ENCODE peak calls at places on chromosomes 13 and 19, in five cellular contexts. C, D, X, T and I are unnamed samples.

GRCh38 chr19:679418-680286 is 3.5 kb downstream of the FSTL3 start:
- DNase-seq in D (peak), C (no peak), T (no peak), X (peak), I (no peak)

GRCh38 chr13:50798923-50799322 is 44.6 kb downstream of the DLEU7 start:
- DNase-seq in C (no peak), X (no peak), T (no peak), D (no peak), I (no peak)

GRCh38 chr19:38587562-38587961 is 30.2 kb downstream of the MAP4K1 start:
- DNase-seq in T (no peak), X (no peak), C (no peak), D (peak), I (no peak)

GRCh38 chr19:10412257-10412977 is 7.9 kb upstream of the PDE4A start:
- DNase-seq in D (no peak), C (peak), T (no peak), X (no peak), I (no peak)

GRCh38 chr19:16373539-16373938 is 48.9 kb downstream of the KLF2 start:
- DNase-seq in C (no peak), D (no peak), X (no peak), T (peak), I (no peak)

GRCh38 chr13:77429320-77430142 is 102.6 kb upstream of the MYCBP2 start:
- DNase-seq in C (peak), D (no peak), X (no peak), T (no peak), I (no peak)

GRCh38 chr13:32581177-32581786 is 5.0 kb upstream of the PDS5B start:
- DNase-seq in D (no peak), T (peak), C (no peak), X (no peak), I (no peak)

GRCh38 chr13:21675095-21676007 is 4.5 kb downstream of the FGF9 start:
- DNase-seq in C (no peak), X (no peak), T (no peak), D (peak), I (peak)

GRCh38 chr19:18197306-18197705 is 4.3 kb downstream of the MPV17L2 start:
- DNase-seq in T (no peak), D (no peak), C (no peak), X (no peak), I (no peak)

GRCh38 chr13:96449920-96450319 is 360.0 kb downstream of the HS6ST3 start:
- DNase-seq in C (no peak), D (no peak), X (no peak), T (no peak), I (no peak)

GRCh38 chr13:113771709-113772331 is 12.8 kb downstream of the TMEM255B start:
- DNase-seq in C (no peak), T (no peak), X (no peak), D (no peak), I (no peak)

GRCh38 chr13:113775451-113776145 is 16.6 kb downstream of the TMEM255B start:
- DNase-seq in T (no peak), D (no peak), C (no peak), X (no peak), I (no peak)

GRCh38 chr13:113777311-113778260 is 18.6 kb downstream of the TMEM255B start:
- DNase-seq in T (no peak), C (no peak), X (peak), D (no peak), I (peak)

GRCh38 chr13:113776231-113777125 is 17.5 kb downstream of the TMEM255B start:
- DNase-seq in T (no peak), D (no peak), X (no peak), C (no peak), I (no peak)

GRCh38 chr13:113774177-113775107 is 15.4 kb downstream of the TMEM255B start:
- DNase-seq in D (peak), C (no peak), X (no peak), T (no peak), I (no peak)
- TF ChIP-seq FOXM1 in D (no peak), C (no peak), X (no peak), T (no peak), I (no peak)

DNA sequence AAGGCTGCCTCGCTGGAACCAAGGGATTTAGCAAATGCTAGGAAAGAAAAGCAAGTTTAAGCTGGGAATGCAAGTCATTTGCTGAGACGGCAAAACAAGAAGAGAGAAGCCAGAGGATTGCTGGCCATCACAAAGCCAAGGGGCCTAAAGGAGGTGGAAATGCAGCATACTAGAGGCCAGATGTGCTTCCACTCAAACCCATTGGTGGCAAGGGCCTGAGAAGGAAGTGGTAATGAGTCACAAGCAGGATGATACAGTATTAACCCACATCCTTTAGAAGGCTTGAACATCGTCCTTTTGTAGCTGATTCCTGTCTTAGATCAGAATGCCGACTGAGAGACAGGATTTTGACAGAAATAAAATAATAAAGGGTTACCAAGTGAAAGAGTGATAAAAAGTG is 68.2 kb downstream of the ITGBL1 start:
- DNase-seq in X (no peak), T (no peak), D (no peak), C (no peak), I (no peak)
- TF ChIP-seq FOXM1 in X (no peak), T (no peak), D (no peak), C (no peak), I (no peak)

DNA sequence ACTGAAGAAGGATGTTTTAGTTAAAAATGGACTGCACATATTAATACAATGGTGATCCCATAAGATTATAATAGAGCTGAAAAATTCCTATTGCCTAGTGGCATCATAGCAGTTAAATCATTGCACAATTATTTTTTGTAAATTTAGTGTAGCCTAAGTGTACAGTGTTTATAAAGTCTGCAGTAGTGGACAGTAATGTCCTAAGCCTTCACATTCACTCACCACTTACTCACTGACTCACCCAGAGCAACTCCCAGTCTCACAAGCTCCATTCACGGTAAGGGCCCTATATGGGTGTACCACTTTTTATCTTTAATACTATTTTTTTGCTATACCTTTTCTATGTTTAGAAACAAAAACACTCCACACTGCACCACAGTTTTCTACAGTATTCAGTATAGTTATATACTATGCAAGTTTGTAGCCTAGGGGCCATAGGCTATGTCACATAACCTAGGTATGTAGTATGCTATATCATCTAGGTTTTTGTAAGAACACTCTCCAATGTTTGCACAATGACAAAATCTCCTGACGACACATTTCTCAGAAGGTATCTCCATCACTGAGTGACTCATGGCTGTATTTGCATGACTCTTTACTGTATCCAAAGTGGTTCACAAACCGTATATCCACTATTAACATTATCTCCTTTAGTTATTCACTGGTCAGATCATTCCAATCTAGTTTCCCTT is 536.0 kb downstream of the KLF12 start:
- DNase-seq in C (no peak), X (no peak), D (no peak), T (no peak), I (no peak)
- TF ChIP-seq FOXM1 in C (no peak), X (no peak), D (no peak), T (no peak), I (no peak)

GRCh38 chr13:99272481-99272880 is 14.3 kb upstream of the GPR18 start:
- DNase-seq in X (no peak), D (no peak), T (no peak), C (no peak), I (no peak)
- TF ChIP-seq FOXM1 in X (no peak), D (no peak), T (no peak), C (no peak), I (no peak)

DNA sequence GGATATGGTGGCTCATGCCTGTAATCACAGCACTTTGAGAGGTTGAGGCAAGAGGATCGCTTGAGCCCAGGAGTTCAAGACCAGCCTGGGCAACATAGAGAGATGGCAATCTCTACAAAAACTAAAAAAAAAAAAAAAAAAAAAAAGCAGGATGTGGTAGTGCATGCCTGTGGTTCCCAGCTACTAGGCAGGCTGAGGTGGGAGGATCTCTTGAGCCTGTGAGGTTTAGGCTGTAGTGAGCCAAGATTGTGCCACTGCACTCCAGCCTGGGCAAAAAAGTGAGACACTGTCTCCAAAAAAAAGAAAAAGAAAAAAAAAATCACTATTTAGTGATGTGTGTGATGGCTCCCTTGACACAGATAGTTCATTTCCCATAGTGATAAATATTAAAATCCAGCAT is 365.0 kb upstream of the NBEA start:
- DNase-seq in D (no peak), X (no peak), T (no peak), C (no peak), I (no peak)
- TF ChIP-seq FOXM1 in D (no peak), X (no peak), T (no peak), C (no peak), I (no peak)

GRCh38 chr19:13887039-13887438 is 10.1 kb downstream of the NANOS3 start:
- DNase-seq in D (no peak), X (no peak), T (no peak), C (no peak), I (no peak)
- TF ChIP-seq FOXM1 in D (no peak), X (no peak), T (no peak), C (no peak), I (no peak)

GRCh38 chr13:23551213-23552008 is 18.8 kb upstream of the TNFRSF19 start:
- DNase-seq in T (no peak), C (no peak), X (no peak), D (no peak), I (no peak)

GRCh38 chr13:23544668-23545067 is 25.5 kb upstream of the TNFRSF19 start:
- DNase-seq in C (no peak), D (no peak), T (no peak), X (no peak), I (no peak)

GRCh38 chr13:23549724-23550123 is 20.5 kb upstream of the TNFRSF19 start:
- DNase-seq in X (no peak), D (no peak), C (no peak), T (no peak), I (no peak)

GRCh38 chr13:23550164-23550563 is 20.0 kb upstream of the TNFRSF19 start:
- DNase-seq in X (no peak), D (no peak), T (peak), C (no peak), I (no peak)

GRCh38 chr13:23547000-23547590 is 23.1 kb upstream of the TNFRSF19 start:
- DNase-seq in T (no peak), D (no peak), C (no peak), X (no peak), I (no peak)
- TF ChIP-seq FOXM1 in T (no peak), D (no peak), C (no peak), X (no peak), I (no peak)

GRCh38 chr13:25180450-25180794 is 8.3 kb upstream of the AMER2 start:
- DNase-seq in D (no peak), X (no peak), T (no peak), C (no peak), I (no peak)

GRCh38 chr13:25179810-25180437 is 7.8 kb upstream of the AMER2 start:
- DNase-seq in D (no peak), C (no peak), X (no peak), T (no peak), I (no peak)

GRCh38 chr13:25179011-25179410 is 6.9 kb upstream of the AMER2 start:
- DNase-seq in T (no peak), C (no peak), D (no peak), X (no peak), I (no peak)

GRCh38 chr13:25181597-25181996 is 9.5 kb upstream of the AMER2 start:
- DNase-seq in T (no peak), D (no peak), X (no peak), C (no peak), I (no peak)

GRCh38 chr13:25180795-25181537 is 8.9 kb upstream of the AMER2 start:
- DNase-seq in C (peak), D (no peak), T (no peak), X (no peak), I (no peak)
- TF ChIP-seq FOXM1 in C (peak), D (no peak), T (no peak), X (no peak), I (no peak)

DNA sequence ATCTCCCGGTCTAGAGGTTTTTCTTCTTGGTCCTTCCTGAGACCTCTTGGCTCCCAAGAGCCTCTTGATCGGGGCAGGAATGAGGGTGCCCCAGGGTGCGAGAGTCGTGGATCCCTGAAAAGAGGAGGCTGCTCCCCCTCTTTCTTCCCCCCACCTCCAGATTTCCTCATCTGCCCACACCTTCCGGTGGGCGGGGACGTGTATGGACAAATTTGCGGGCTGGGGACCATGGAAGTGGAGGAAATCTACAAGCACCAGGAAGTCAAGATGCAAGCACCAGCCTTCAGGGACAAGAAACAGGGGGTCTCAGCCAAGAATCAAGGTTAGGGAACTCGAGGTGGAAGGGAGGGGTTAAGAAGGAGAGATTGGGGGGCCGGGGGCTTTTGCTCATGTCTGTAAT is at the start of gene MCEMP1:
- DNase-seq in X (no peak), D (no peak), T (no peak), C (no peak), I (no peak)
- TF ChIP-seq FOXM1 in X (no peak), D (no peak), T (no peak), C (no peak), I (no peak)